ENCODE peak calls at places on chromosomes 11 and 22, in seven cellular contexts. U is natural killer cell treated with Interleukin-12 subunit alpha and Interleukin-12 subunit beta and Interleukin-15 and Interleukin-18, amount 100 ng/mL, for 72 hours; S is A673; J is ELR; P is astrocyte of the spinal cord; A is kidney tubule cell; G is RWPE1. Q is an unnamed sample.

GRCh38 chr11:27610287-27610686 is 90.0 kb downstream of the BDNF start:
- DNase-seq in U (no peak), S (no peak), J (no peak), P (no peak), A (peak; percentile 33), G (no peak), Q (no peak)

GRCh38 chr11:72353861-72354260 is 80.5 kb downstream of the CLPB start:
- DNase-seq in U (no peak), S (peak; percentile 61), J (peak; percentile 46), P (no peak), A (peak; percentile 13), G (no peak), Q (no peak)

GRCh38 chr11:112722876-112723275 is 238.3 kb upstream of the NCAM1 start:
- DNase-seq in U (no peak), S (no peak), J (no peak), P (no peak), A (no peak), G (no peak), Q (no peak)

GRCh38 chr22:45481661-45482060 is 21.0 kb upstream of the FBLN1 start:
- DNase-seq in U (peak; percentile 6), S (no peak), J (no peak), P (no peak), A (no peak), G (no peak), Q (no peak)

GRCh38 chr11:536841-537621 is at the start of gene LRRC56:
- DNase-seq in U (peak; percentile 90), S (peak; percentile 93), J (peak; percentile 90), P (peak; percentile 85), A (peak; percentile 91), G (peak; percentile 90), Q (peak; percentile 95)

GRCh38 chr22:50481440-50482106 is at the start of gene ADM2:
- DNase-seq in U (peak; percentile 81), S (peak; percentile 63), J (peak; percentile 24), P (no peak), A (no peak), G (no peak), Q (no peak)

GRCh38 chr11:116707250-116707649 is 65.5 kb downstream of the BUD13 start:
- DNase-seq in U (no peak), S (no peak), J (no peak), P (no peak), A (peak; percentile 10), G (no peak), Q (no peak)

GRCh38 chr11:81987829-81988472 is 745.7 kb downstream of the FAM181B start:
- DNase-seq in U (no peak), S (no peak), J (no peak), P (peak; percentile 22), A (peak; percentile 76), G (peak; percentile 2), Q (no peak)

GRCh38 chr11:120137611-120138521 is at the start of gene TRIM29:
- DNase-seq in U (no peak), S (no peak), J (no peak), P (no peak), A (peak; percentile 61), G (peak; percentile 87), Q (peak; percentile 81)

GRCh38 chr11:84420261-84420660 is 1134.1 kb upstream of the CCDC90B start:
- DNase-seq in U (no peak), S (no peak), J (no peak), P (no peak), A (no peak), G (no peak), Q (no peak)

GRCh38 chr22:25169278-25170031 is 30.2 kb upstream of the CRYBB3 start:
- DNase-seq in U (peak; percentile 22), S (no peak), J (no peak), P (no peak), A (peak; percentile 10), G (no peak), Q (no peak)

GRCh38 chr22:37659066-37659896 is 758 bp downstream of the PDXP start:
- DNase-seq in U (no peak), S (no peak), J (no peak), P (no peak), A (peak; percentile 10), G (no peak), Q (no peak)

GRCh38 chr11:20258496-20258895 is 98.2 kb upstream of the DBX1 start:
- DNase-seq in U (no peak), S (no peak), J (no peak), P (no peak), A (no peak), G (no peak), Q (no peak)

GRCh38 chr11:8867856-8868705 is 42.9 kb upstream of the AKIP1 start:
- DNase-seq in U (no peak), S (peak; percentile 18), J (peak; percentile 51), P (peak; percentile 44), A (peak; percentile 37), G (no peak), Q (no peak)

GRCh38 chr11:5575159-5575558 is 5.5 kb upstream of the OR52B6 start:
- DNase-seq in U (no peak), S (no peak), J (no peak), P (no peak), A (no peak), G (no peak), Q (no peak)

GRCh38 chr11:113167599-113167998 is 146.8 kb upstream of the TTC12 start:
- DNase-seq in U (no peak), S (no peak), J (no peak), P (no peak), A (no peak), G (no peak), Q (peak; percentile 86)

GRCh38 chr22:38167988-38168407 is 13.6 kb downstream of the PLA2G6 start:
- DNase-seq in U (no peak), S (no peak), J (no peak), P (no peak), A (no peak), G (no peak), Q (no peak)

GRCh38 chr11:67354314-67355022 is 1.1 kb upstream of the POLD4 start:
- DNase-seq in U (no peak), S (no peak), J (peak; percentile 99), P (peak; percentile 93), A (peak; percentile 98), G (peak; percentile 95), Q (peak; percentile 64)

GRCh38 chr11:125903753-125904659 is at the start of gene DDX25:
- DNase-seq in U (peak; percentile 69), S (peak; percentile 67), J (no peak), P (no peak), A (peak; percentile 5), G (no peak), Q (no peak)

GRCh38 chr11:18611196-18611595 is 11.6 kb downstream of the MISFA start:
- DNase-seq in U (no peak), S (no peak), J (no peak), P (no peak), A (no peak), G (no peak), Q (no peak)

GRCh38 chr11:7668911-7669310 is 4.4 kb downstream of the CYB5R2 start:
- DNase-seq in U (no peak), S (no peak), J (no peak), P (no peak), A (peak; percentile 30), G (no peak), Q (no peak)

GRCh38 chr11:17810736-17811135 is 76.2 kb downstream of the KCNC1 start:
- DNase-seq in U (no peak), S (no peak), J (no peak), P (peak; percentile 37), A (no peak), G (peak; percentile 18), Q (no peak)

GRCh38 chr11:86800076-86800955 is at the start of gene PRSS23:
- DNase-seq in U (peak; percentile 74), S (peak; percentile 72), J (peak; percentile 79), P (peak; percentile 66), A (peak; percentile 86), G (peak; percentile 65), Q (peak; percentile 92)

GRCh38 chr11:1517117-1518005 is 30.8 kb upstream of the MOB2 start:
- DNase-seq in U (no peak), S (no peak), J (no peak), P (no peak), A (no peak), G (no peak), Q (no peak)

GRCh38 chr11:126511475-126512115 is 156.1 kb downstream of the ST3GAL4 start:
- DNase-seq in U (no peak), S (no peak), J (no peak), P (no peak), A (no peak), G (no peak), Q (no peak)

GRCh38 chr11:116498161-116498560 is 274.6 kb downstream of the BUD13 start:
- DNase-seq in U (no peak), S (no peak), J (no peak), P (no peak), A (no peak), G (no peak), Q (no peak)

GRCh38 chr11:119460130-119460529 is 37.2 kb upstream of the THY1 start:
- DNase-seq in U (no peak), S (no peak), J (no peak), P (no peak), A (no peak), G (no peak), Q (no peak)

GRCh38 chr22:19864538-19865106 is 9.9 kb upstream of the GNB1L start:
- DNase-seq in U (no peak), S (no peak), J (no peak), P (no peak), A (no peak), G (no peak), Q (no peak)

GRCh38 chr11:2867142-2867541 is 18.4 kb downstream of the CDKN1C start:
- DNase-seq in U (no peak), S (no peak), J (no peak), P (no peak), A (no peak), G (no peak), Q (no peak)

GRCh38 chr11:34356918-34357645 is 728 bp downstream of the ABTB2 start:
- DNase-seq in U (peak; percentile 66), S (peak; percentile 84), J (peak; percentile 71), P (peak; percentile 66), A (peak; percentile 60), G (peak; percentile 34), Q (peak; percentile 92)

GRCh38 chr11:66386171-66387069 is 14.9 kb upstream of the SLC29A2 start:
- DNase-seq in U (peak; percentile 76), S (peak; percentile 93), J (peak; percentile 85), P (peak; percentile 83), A (peak; percentile 85), G (peak; percentile 49), Q (peak; percentile 89)

GRCh38 chr22:29477919-29478318 is 2.1 kb upstream of the NEFH start:
- DNase-seq in U (no peak), S (peak; percentile 30), J (no peak), P (no peak), A (no peak), G (no peak), Q (no peak)

GRCh38 chr11:30392977-30393376 is 70.1 kb downstream of the ARL14EP start:
- DNase-seq in U (no peak), S (no peak), J (no peak), P (no peak), A (no peak), G (no peak), Q (no peak)

Q was measured in lower leg skin.